ENCODE peak calls at places on chromosomes 3 and 15, in eight cellular contexts. G is breast epithelium, W is stomach, O is suprapubic skin, F is sigmoid colon, Q is upper lobe of left lung, M is esophagus muscularis mucosa, U is GM23338. T is an unnamed sample. For H3K4me1 and H3K27me3, the result is how much of the 10 kb centered on the place peaks cover.

GRCh38 chr15:73962409-73962808 is 29.7 kb downstream of the STOML1 start:
- DNase-seq in G (no peak), W (no peak), O (no peak), F (no peak), Q (no peak), M (no peak), U (no peak), T (no peak)

GRCh38 chr15:71115567-71116351 is 488 bp downstream of the THSD4 start:
- DNase-seq in G (peak), W (peak), O (no peak), F (no peak), Q (peak), M (no peak), U (peak), T (peak)

GRCh38 chr3:152290374-152290773 is 21.6 kb downstream of the MBNL1 start:
- DNase-seq in G (no peak), W (no peak), O (no peak), F (no peak), Q (no peak), M (no peak), U (no peak), T (no peak)

GRCh38 chr3:115100172-115100571 is 46.9 kb downstream of the ZBTB20 start:
- DNase-seq in G (no peak), W (no peak), O (no peak), F (no peak), Q (peak), M (no peak), U (peak), T (no peak)

GRCh38 chr3:24388611-24389010 is 106.0 kb downstream of the THRB start:
- DNase-seq in G (no peak), W (no peak), O (no peak), F (no peak), Q (no peak), M (no peak), U (no peak), T (no peak)

GRCh38 chr3:25047058-25047457 is 381.0 kb upstream of the RARB start:
- DNase-seq in G (no peak), W (no peak), O (no peak), F (no peak), Q (no peak), M (no peak), U (no peak), T (no peak)

GRCh38 chr15:59616390-59616789 is 4.8 kb downstream of the GCNT3 start:
- DNase-seq in G (no peak), W (no peak), O (no peak), F (no peak), Q (no peak), M (no peak), U (peak), T (peak)

GRCh38 chr3:182309120-182309519 is 484.2 kb upstream of the ATP11B start:
- DNase-seq in G (no peak), W (no peak), O (no peak), F (no peak), Q (no peak), M (no peak), U (no peak), T (no peak)

GRCh38 chr3:68973635-68974034 is 39.8 kb downstream of the EOGT start:
- DNase-seq in G (no peak), W (no peak), O (no peak), F (no peak), Q (no peak), M (peak), U (peak), T (no peak)

GRCh38 chr3:38038447-38038911 is 529 bp upstream of the DLEC1 start:
- DNase-seq in G (no peak), W (no peak), O (no peak), F (no peak), Q (no peak), M (peak), U (no peak), T (no peak)

GRCh38 chr15:85689729-85690128 is 105.0 kb downstream of the KLHL25 start:
- DNase-seq in G (peak), W (peak), O (no peak), F (no peak), Q (peak), M (no peak), U (peak), T (peak)

GRCh38 chr3:122974764-122975162 is 52.8 kb downstream of the SEMA5B start:
- DNase-seq in G (no peak), W (no peak), O (no peak), F (peak), Q (no peak), M (no peak), U (no peak), T (no peak)

GRCh38 chr3:69212411-69213160 is 90.2 kb upstream of the LMOD3 start:
- DNase-seq in G (no peak), W (no peak), O (no peak), F (no peak), Q (no peak), M (no peak), U (no peak), T (no peak)

GRCh38 chr3:45985532-45986302 is 9.9 kb downstream of the FYCO1 start:
- DNase-seq in G (no peak), W (no peak), O (no peak), F (peak), Q (no peak), M (no peak), U (no peak), T (no peak)

GRCh38 chr3:185924375-185924774 is 13.4 kb downstream of the TRA2B start:
- DNase-seq in G (no peak), W (no peak), O (no peak), F (no peak), Q (no peak), M (no peak), U (no peak), T (no peak)

GRCh38 chr3:185927501-185928200 is 10.2 kb downstream of the TRA2B start:
- DNase-seq in G (no peak), W (no peak), O (no peak), F (no peak), Q (no peak), M (no peak), U (no peak), T (no peak)

GRCh38 chr3:185928532-185928931 is 9.3 kb downstream of the TRA2B start:
- DNase-seq in G (no peak), W (no peak), O (no peak), F (no peak), Q (no peak), M (no peak), U (no peak), T (no peak)

GRCh38 chr3:185926445-185926844 is 11.4 kb downstream of the TRA2B start:
- DNase-seq in G (no peak), W (no peak), O (no peak), F (no peak), Q (no peak), M (no peak), U (no peak), T (peak)

GRCh38 chr3:185925353-185925752 is 12.5 kb downstream of the TRA2B start:
- DNase-seq in G (no peak), W (no peak), O (no peak), F (no peak), Q (no peak), M (no peak), U (no peak), T (no peak)
- H3K4me1 ChIP-seq in G (under half), W (under half), O (half or more), F (half or more), Q (under half), M (half or more), U (under half), T (half or more)

GRCh38 chr3:14685204-14685603 is 10.3 kb downstream of the C3orf20 start:
- DNase-seq in G (no peak), W (no peak), O (no peak), F (no peak), Q (no peak), M (no peak), U (no peak), T (no peak)
- H3K27me3 ChIP-seq in G (under half), W (under half), O (under half), F (under half), Q (under half), M (under half), U (under half), T (under half)

DNA sequence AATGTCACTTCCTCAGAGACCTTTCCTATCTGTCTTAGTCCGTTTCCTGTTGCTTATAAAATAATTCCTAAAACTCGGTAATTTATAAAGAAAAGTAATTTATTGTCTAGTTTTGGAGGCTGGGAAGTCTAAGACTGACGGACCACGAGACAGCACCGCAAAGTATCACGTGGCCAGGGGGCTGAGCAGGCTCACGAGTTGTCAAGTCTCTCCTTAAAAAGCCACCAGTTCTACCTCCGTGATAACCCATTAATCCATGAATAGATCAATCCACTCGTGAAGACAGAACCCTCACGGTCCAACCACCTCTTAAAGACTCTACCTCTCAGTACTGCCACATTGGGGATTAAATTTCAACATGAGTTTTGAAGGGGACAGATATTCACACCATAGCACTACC is 826 bp downstream of the LINS1 start:
- DNase-seq in G (no peak), W (no peak), O (no peak), F (no peak), Q (peak), M (no peak), U (peak), T (no peak)
- TF ChIP-seq POLR2AphosphoS5 in G (no peak), W (no peak), O (no peak), F (no peak), Q (no peak), M (no peak), U (no peak), T (no peak)

DNA sequence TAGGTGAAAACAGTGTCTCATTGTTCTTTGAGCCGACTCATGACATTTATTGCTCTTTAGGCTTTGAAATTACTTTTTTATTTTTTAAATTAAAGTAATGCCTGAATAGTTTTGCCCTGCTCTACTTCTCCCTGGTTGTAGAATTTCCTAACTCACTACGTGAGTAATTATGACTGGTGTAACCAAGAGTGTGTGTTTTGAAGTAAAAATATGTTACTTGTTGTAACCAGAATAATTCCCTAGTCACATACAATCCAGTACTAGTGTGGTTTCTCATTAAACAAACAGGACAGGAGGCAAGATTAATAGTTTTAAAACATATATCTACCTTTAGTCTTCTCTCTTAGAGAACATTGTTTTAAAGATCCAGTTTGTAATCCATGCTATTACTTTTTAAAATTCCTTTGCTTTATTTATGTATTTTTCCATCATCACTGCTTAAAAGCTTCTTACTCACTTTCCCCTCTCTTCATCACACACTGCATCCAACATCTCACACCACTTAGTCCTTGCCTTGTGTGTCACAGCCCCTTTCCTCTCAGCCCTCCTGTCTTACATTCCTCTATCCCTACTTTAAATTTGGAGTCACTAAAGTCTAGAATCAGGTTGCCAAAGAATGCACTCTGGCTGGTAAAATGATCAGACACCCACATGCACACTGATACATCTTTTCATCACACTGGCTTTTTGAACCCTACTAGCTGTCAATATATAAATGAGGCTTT is 219.7 kb downstream of the WNT5A start:
- DNase-seq in G (no peak), W (no peak), O (no peak), F (no peak), Q (no peak), M (no peak), U (no peak), T (no peak)
- H3K4me1 ChIP-seq in G (under half), W (under half), O (under half), F (under half), Q (under half), M (under half), U (under half), T (under half)

GRCh38 chr15:75228787-75229186 is 27.1 kb downstream of the C15orf39 start:
- DNase-seq in G (no peak), W (no peak), O (peak), F (peak), Q (no peak), M (no peak), U (no peak), T (no peak)
- H3K27me3 ChIP-seq in G (under half), W (under half), O (under half), F (under half), Q (under half), M (under half), U (under half), T (under half)

GRCh38 chr3:9899289-9899791 is 3.3 kb upstream of the IL17RE start:
- DNase-seq in G (no peak), W (no peak), O (no peak), F (no peak), Q (no peak), M (no peak), U (no peak), T (no peak)

GRCh38 chr3:9898467-9899229 is 4.0 kb upstream of the IL17RE start:
- DNase-seq in G (no peak), W (peak), O (no peak), F (no peak), Q (peak), M (no peak), U (no peak), T (peak)

GRCh38 chr3:9893739-9894138 is 3.3 kb downstream of the JAGN1 start:
- DNase-seq in G (no peak), W (no peak), O (no peak), F (no peak), Q (no peak), M (no peak), U (no peak), T (no peak)

GRCh38 chr3:9901967-9902366 is 681 bp upstream of the IL17RE start:
- DNase-seq in G (no peak), W (no peak), O (no peak), F (no peak), Q (no peak), M (no peak), U (no peak), T (no peak)

GRCh38 chr3:9897408-9898372 is 5.0 kb upstream of the IL17RE start:
- DNase-seq in G (peak), W (peak), O (no peak), F (no peak), Q (peak), M (no peak), U (no peak), T (peak)
- TF ChIP-seq POLR2AphosphoS5 in G (no peak), W (peak), O (no peak), F (no peak), Q (peak), M (no peak), U (no peak), T (peak)

DNA sequence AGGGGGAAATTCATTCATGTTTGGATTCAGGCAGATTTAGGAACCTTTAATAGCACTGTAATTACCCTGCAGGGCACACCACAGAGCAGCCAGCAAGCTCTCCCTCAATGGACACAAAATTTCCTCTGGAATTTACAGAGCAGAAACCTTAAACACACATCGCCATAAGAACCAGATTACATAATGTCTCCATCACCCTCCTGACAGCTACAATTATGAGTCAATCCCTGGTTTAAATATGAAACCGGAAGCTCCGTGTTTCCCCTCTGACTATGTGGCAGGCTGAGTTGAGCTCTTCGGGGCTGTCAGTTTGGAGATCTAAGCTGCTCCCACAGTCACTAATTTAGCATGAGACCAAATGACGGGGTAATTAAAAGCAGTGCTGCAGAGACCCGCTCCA is 134.6 kb downstream of the TMCO5A start:
- DNase-seq in G (no peak), W (peak), O (no peak), F (no peak), Q (peak), M (no peak), U (no peak), T (peak)
- H3K4me1 ChIP-seq in G (under half), W (under half), O (half or more), F (under half), Q (under half), M (under half), U (under half), T (under half)

GRCh38 chr15:58506787-58507671 is 75.2 kb downstream of the LIPC start:
- DNase-seq in G (no peak), W (no peak), O (no peak), F (no peak), Q (peak), M (no peak), U (peak), T (no peak)

GRCh38 chr15:58503139-58504027 is 71.6 kb downstream of the LIPC start:
- DNase-seq in G (no peak), W (peak), O (no peak), F (no peak), Q (no peak), M (no peak), U (no peak), T (no peak)

GRCh38 chr15:58505581-58505980 is 73.8 kb downstream of the LIPC start:
- DNase-seq in G (no peak), W (no peak), O (no peak), F (no peak), Q (no peak), M (no peak), U (no peak), T (no peak)

GRCh38 chr15:58506064-58506490 is 74.3 kb downstream of the LIPC start:
- DNase-seq in G (peak), W (peak), O (no peak), F (no peak), Q (no peak), M (no peak), U (no peak), T (no peak)

GRCh38 chr15:58504674-58505234 is 73.0 kb downstream of the LIPC start:
- DNase-seq in G (no peak), W (no peak), O (no peak), F (no peak), Q (no peak), M (no peak), U (no peak), T (no peak)
- H3K27me3 ChIP-seq in G (under half), W (under half), O (under half), F (under half), Q (under half), M (under half), U (under half), T (under half)